ENCODE peak calls at places on chromosomes 4 and X, in four cellular contexts. N is hepatocyte, L is fibroblast of lung, A is GM23248. R is an unnamed sample.

GRCh38 chr4:184281231-184282139 is 63.8 kb upstream of the ENPP6 start:
- DNase-seq in N (no peak), L (no peak), A (no peak), R (no peak)

GRCh38 chr4:169013396-169013795 is 3.3 kb upstream of the CBR4 start:
- DNase-seq in N (no peak), L (no peak), A (no peak), R (no peak)

GRCh38 chr4:167715176-167715575 is 377.2 kb upstream of the ANXA10 start:
- DNase-seq in N (no peak), L (peak), A (no peak), R (no peak)

GRCh38 chr4:35982318-35982717 is 262.0 kb downstream of the ARAP2 start:
- DNase-seq in N (no peak), L (no peak), A (no peak), R (no peak)

GRCh38 chrX:37746268-37746931 is 33.5 kb upstream of the CYBB start:
- DNase-seq in N (peak), L (peak), A (no peak), R (no peak)

GRCh38 chr4:53608649-53609048 is 17.4 kb upstream of the LNX1 start:
- DNase-seq in N (no peak), L (no peak), A (no peak), R (no peak)

GRCh38 chr4:151472711-151473110 is 63.7 kb downstream of the FHIP1A start:
- DNase-seq in N (no peak), L (no peak), A (peak), R (no peak)

GRCh38 chrX:120726294-120726693 is 96.4 kb upstream of the C1GALT1C1 start:
- DNase-seq in N (no peak), L (no peak), A (no peak), R (no peak)

GRCh38 chrX:117325706-117326105 is 790.9 kb downstream of the KLHL13 start:
- DNase-seq in N (no peak), L (no peak), A (no peak), R (no peak)

GRCh38 chr4:4271912-4272311 is 18.0 kb downstream of the LYAR start:
- DNase-seq in N (no peak), L (no peak), A (peak), R (no peak)

GRCh38 chr4:76708986-76709385 is 189.0 kb downstream of the SOWAHB start:
- DNase-seq in N (no peak), L (no peak), A (no peak), R (no peak)

GRCh38 chrX:130071611-130072349 is 38.5 kb downstream of the ELF4 start:
- DNase-seq in N (peak), L (no peak), A (no peak), R (no peak)

GRCh38 chr4:38759077-38759789 is 23.6 kb downstream of the TLR10 start:
- DNase-seq in N (peak), L (peak), A (peak), R (peak)

GRCh38 chrX:50704360-50704759 is 109.6 kb downstream of the SHROOM4 start:
- DNase-seq in N (no peak), L (peak), A (peak), R (no peak)

GRCh38 chrX:65948103-65948502 is 91.8 kb downstream of the VSIG4 start:
- DNase-seq in N (no peak), L (no peak), A (no peak), R (no peak)

GRCh38 chr4:156673483-156673882 is 298.1 kb downstream of the PDGFC start:
- DNase-seq in N (no peak), L (peak), A (peak), R (no peak)

GRCh38 chrX:155086202-155086840 is 15.0 kb downstream of the BRCC3 start:
- DNase-seq in N (peak), L (no peak), A (peak), R (peak)

GRCh38 chrX:150772150-150772970 is 79.2 kb downstream of the MTMR1 start:
- DNase-seq in N (peak), L (peak), A (peak), R (peak)

GRCh38 chr4:2795558-2796260 is 2.8 kb downstream of the SH3BP2 start:
- DNase-seq in N (peak), L (no peak), A (no peak), R (no peak)

GRCh38 chr4:77911842-77912450 is 49.3 kb downstream of the MRPL1 start:
- DNase-seq in N (no peak), L (peak), A (peak), R (no peak)

GRCh38 chr4:168441412-168441811 is 38.9 kb downstream of the DDX60L start:
- DNase-seq in N (no peak), L (no peak), A (peak), R (no peak)

GRCh38 chr4:88054909-88055308 is 47.5 kb downstream of the PKD2 start:
- DNase-seq in N (peak), L (peak), A (peak), R (peak)

GRCh38 chr4:154936873-154937272 is 155.8 kb downstream of the RBM46 start:
- DNase-seq in N (no peak), L (no peak), A (no peak), R (no peak)

GRCh38 chr4:176545886-176546285 is 226.1 kb downstream of the SPCS3 start:
- DNase-seq in N (no peak), L (peak), A (peak), R (no peak)

GRCh38 chrX:45710081-45710801 is 509.6 kb upstream of the DIPK2B start:
- DNase-seq in N (no peak), L (peak), A (peak), R (no peak)

GRCh38 chr4:23819041-23819511 is 70.8 kb downstream of the PPARGC1A start:
- DNase-seq in N (peak), L (peak), A (no peak), R (no peak)

GRCh38 chr4:86973668-86974067 is 38.9 kb downstream of the AFF1 start:
- DNase-seq in N (no peak), L (no peak), A (no peak), R (no peak)

GRCh38 chr4:117357422-117357821 is 272.0 kb upstream of the TRAM1L1 start:
- DNase-seq in N (no peak), L (no peak), A (no peak), R (no peak)

GRCh38 chr4:181517521-181517920 is 725.7 kb upstream of the TENM3 start:
- DNase-seq in N (no peak), L (peak), A (no peak), R (no peak)

R was measured in iPS-NIHi11.